ENCODE peak calls at places on chromosome 11, in six cellular contexts. B, H, I, K, P and Y are unnamed samples.

GRCh38 chr11:60836866-60837510 is 4.9 kb upstream of the CCDC86 start:
- DNase-seq in I (no peak), B (no peak), P (no peak), H (no peak), K (no peak), Y (no peak)

GRCh38 chr11:4025957-4026324 is 68.7 kb upstream of the RRM1 start:
- DNase-seq in K (no peak), P (no peak), B (no peak), I (peak; percentile 49), H (peak; percentile 86), Y (no peak)

GRCh38 chr11:106786251-106786650 is 232.0 kb downstream of the GUCY1A2 start:
- DNase-seq in B (no peak), K (no peak), H (peak; percentile 18), I (no peak), P (no peak), Y (no peak)

GRCh38 chr11:72010529-72011233 is 12.0 kb downstream of the IL18BP start:
- DNase-seq in B (no peak), I (no peak), P (no peak), K (no peak), H (no peak), Y (no peak)

GRCh38 chr11:31786996-31787685 is 24.0 kb downstream of the PAX6 start:
- DNase-seq in P (no peak), H (no peak), K (no peak), I (no peak), B (no peak), Y (no peak)

GRCh38 chr11:122028561-122028960 is 87.5 kb downstream of the BLID start:
- DNase-seq in P (no peak), H (no peak), I (no peak), K (no peak), B (no peak), Y (no peak)

GRCh38 chr11:102138223-102138622 is 28.0 kb downstream of the YAP1 start:
- DNase-seq in B (no peak), P (peak; percentile 43), H (no peak), K (no peak), I (no peak), Y (no peak)

GRCh38 chr11:20668844-20669832 is at the start of gene NELL1:
- DNase-seq in B (no peak), K (no peak), P (no peak), I (no peak), H (no peak), Y (no peak)

GRCh38 chr11:31702966-31703365 is 108.2 kb downstream of the PAX6 start:
- DNase-seq in P (no peak), I (no peak), K (no peak), H (no peak), B (no peak), Y (no peak)

GRCh38 chr11:105824494-105825013 is 197.5 kb downstream of the MSANTD4 start:
- DNase-seq in B (no peak), H (no peak), I (no peak), P (no peak), K (no peak), Y (no peak)

GRCh38 chr11:106076421-106076922 is 675 bp downstream of the KBTBD3 start:
- DNase-seq in K (no peak), H (no peak), B (no peak), I (no peak), P (no peak), Y (no peak)

DNA sequence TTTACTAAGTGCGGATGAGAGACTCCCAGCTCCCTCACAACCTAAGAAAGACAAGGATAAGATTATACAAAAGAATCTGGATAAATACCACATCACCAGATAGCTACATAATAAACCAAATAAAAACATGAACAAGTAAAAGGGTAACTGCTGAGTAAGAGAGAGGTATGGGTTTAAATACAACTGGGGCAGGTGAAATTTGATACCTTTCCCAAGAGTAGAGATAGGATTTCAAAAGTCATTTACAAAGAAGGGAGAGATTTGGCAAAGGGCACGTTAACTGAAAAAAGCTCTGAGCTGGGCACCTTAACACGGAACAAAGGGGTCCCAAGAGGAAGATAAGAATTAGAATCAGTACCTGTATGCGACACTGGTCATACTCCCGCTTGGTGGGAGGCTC is 1.7 kb downstream of the UBXN1 start:
- DNase-seq in P (no peak), I (no peak), H (no peak), K (no peak), B (no peak), Y (no peak)
- H3K4me3 ChIP-seq in P (peak overlapping the region; percentile 76), I (no peak overlapping the region), H (no peak overlapping the region), K (no peak overlapping the region), B (no peak overlapping the region), Y (no peak overlapping the region)

GRCh38 chr11:126628450-126628789 is 272.9 kb downstream of the ST3GAL4 start:
- DNase-seq in H (no peak), B (no peak), I (no peak), P (no peak), K (no peak), Y (no peak)

GRCh38 chr11:126630488-126630887 is 275.0 kb downstream of the ST3GAL4 start:
- DNase-seq in K (no peak), H (no peak), P (no peak), I (no peak), B (no peak), Y (no peak)

GRCh38 chr11:126631399-126631798 is 275.9 kb downstream of the ST3GAL4 start:
- DNase-seq in P (no peak), K (no peak), H (no peak), I (no peak), B (no peak), Y (no peak)

GRCh38 chr11:126628790-126629621 is 273.5 kb downstream of the ST3GAL4 start:
- DNase-seq in P (no peak), K (peak; percentile 90), B (no peak), H (peak; percentile 38), I (no peak), Y (peak; percentile 15)

GRCh38 chr11:126630893-126631292 is 275.4 kb downstream of the ST3GAL4 start:
- DNase-seq in K (no peak), I (no peak), B (no peak), P (no peak), H (no peak), Y (no peak)
- H3K4me3 ChIP-seq in K (no peak overlapping the region), I (no peak overlapping the region), B (no peak overlapping the region), P (no peak overlapping the region), H (no peak overlapping the region), Y (no peak overlapping the region)

GRCh38 chr11:134411887-134412507 is at the start of gene B3GAT1:
- DNase-seq in I (no peak), H (no peak), K (no peak), B (no peak), P (no peak), Y (no peak)
- H3K4me3 ChIP-seq in I (peak within 1 kb of the TSS; percentile 47), H (no peak within 1 kb of the TSS), K (no peak within 1 kb of the TSS), B (peak within 1 kb of the TSS; percentile 13), P (no peak within 1 kb of the TSS), Y (peak within 1 kb of the TSS; percentile 27)

GRCh38 chr11:129842138-129842537 is 26.5 kb downstream of the TMEM45B start:
- DNase-seq in I (no peak), H (no peak), K (no peak), P (no peak), B (no peak), Y (no peak)

GRCh38 chr11:129852125-129852740 is 36.6 kb downstream of the TMEM45B start:
- DNase-seq in I (no peak), P (peak; percentile 51), H (no peak), K (peak; percentile 5), B (no peak), Y (no peak)

GRCh38 chr11:129849447-129850130 is 33.9 kb downstream of the TMEM45B start:
- DNase-seq in K (no peak), P (no peak), H (no peak), I (no peak), B (no peak), Y (no peak)

GRCh38 chr11:129846508-129847335 is 31.1 kb downstream of the TMEM45B start:
- DNase-seq in P (peak; percentile 99), H (peak; percentile 84), I (no peak), B (no peak), K (peak; percentile 93), Y (peak; percentile 83)
- H3K4me3 ChIP-seq in P (peak overlapping the region; percentile 47), H (no peak overlapping the region), I (no peak overlapping the region), B (no peak overlapping the region), K (no peak overlapping the region), Y (no peak overlapping the region)

GRCh38 chr11:44564653-44565007 is 833 bp upstream of the CD82 start:
- DNase-seq in P (peak; percentile 76), B (peak; percentile 89), H (peak; percentile 91), I (no peak), K (peak; percentile 57), Y (peak; percentile 85)
- H3K4me3 ChIP-seq in P (peak overlapping the region; percentile 58), B (peak overlapping the region; percentile 43), H (peak overlapping the region; percentile 54), I (peak overlapping the region; percentile 62), K (peak overlapping the region; percentile 38), Y (peak overlapping the region; percentile 44)